ENCODE peak calls at places on chromosomes 11 and 22, in five cellular contexts. One of them, this sample, is unnamed.

GRCh38 chr22:17381237-17381913 is 12.1 kb downstream of the CECR2 start:
- DNase-seq in AG04450: no peak
- DNase-seq in fibroblast of lung: no peak
- DNase-seq in neural progenitor cell: peak
- DNase-seq in PC-3: peak
- DNase-seq in this sample: no peak

GRCh38 chr22:24183321-24184031 is 2.2 kb downstream of the SUSD2 start:
- DNase-seq in AG04450: no peak
- DNase-seq in fibroblast of lung: no peak
- DNase-seq in neural progenitor cell: no peak
- DNase-seq in PC-3: no peak
- DNase-seq in this sample: peak

GRCh38 chr22:46881373-46882118 is 119.1 kb downstream of the TBC1D22A start:
- DNase-seq in AG04450: no peak
- DNase-seq in fibroblast of lung: peak
- DNase-seq in neural progenitor cell: no peak
- DNase-seq in PC-3: peak
- DNase-seq in this sample: no peak

GRCh38 chr22:36144886-36145541 is 15.5 kb downstream of the APOL3 start:
- DNase-seq in AG04450: peak
- DNase-seq in fibroblast of lung: peak
- DNase-seq in neural progenitor cell: peak
- DNase-seq in PC-3: peak
- DNase-seq in this sample: peak

GRCh38 chr22:11627798-11628650 is 3900.0 kb upstream of the OR11H1 start:
- DNase-seq in AG04450: no peak
- DNase-seq in fibroblast of lung: no peak
- DNase-seq in neural progenitor cell: no peak
- DNase-seq in PC-3: no peak
- DNase-seq in this sample: no peak

GRCh38 chr11:37442576-37442975 is 844.5 kb upstream of the RAG2 start:
- DNase-seq in AG04450: no peak
- DNase-seq in fibroblast of lung: no peak
- DNase-seq in neural progenitor cell: no peak
- DNase-seq in PC-3: no peak
- DNase-seq in this sample: no peak

GRCh38 chr11:19966435-19966834 is 193.8 kb downstream of the DBX1 start:
- DNase-seq in AG04450: no peak
- DNase-seq in fibroblast of lung: no peak
- DNase-seq in neural progenitor cell: no peak
- DNase-seq in PC-3: no peak
- DNase-seq in this sample: no peak

GRCh38 chr22:41619979-41620645 is 731 bp downstream of the DESI1 start:
- DNase-seq in AG04450: no peak
- DNase-seq in fibroblast of lung: no peak
- DNase-seq in neural progenitor cell: peak
- DNase-seq in PC-3: peak
- DNase-seq in this sample: peak

GRCh38 chr11:1879941-1880720 is 11.6 kb downstream of the PRR33 start:
- DNase-seq in AG04450: no peak
- DNase-seq in fibroblast of lung: peak
- DNase-seq in neural progenitor cell: no peak
- DNase-seq in PC-3: no peak
- DNase-seq in this sample: peak

GRCh38 chr11:67082071-67082791 is 25.6 kb downstream of the RHOD start:
- DNase-seq in AG04450: no peak
- DNase-seq in fibroblast of lung: peak
- DNase-seq in neural progenitor cell: peak
- DNase-seq in PC-3: no peak
- DNase-seq in this sample: no peak

GRCh38 chr22:34858026-34858425 is 207.9 kb upstream of the ISX start:
- DNase-seq in AG04450: no peak
- DNase-seq in fibroblast of lung: no peak
- DNase-seq in neural progenitor cell: no peak
- DNase-seq in PC-3: no peak
- DNase-seq in this sample: no peak

GRCh38 chr11:15565846-15566245 is 451.1 kb downstream of the INSC start:
- DNase-seq in AG04450: no peak
- DNase-seq in fibroblast of lung: no peak
- DNase-seq in neural progenitor cell: peak
- DNase-seq in PC-3: no peak
- DNase-seq in this sample: no peak

GRCh38 chr11:119081682-119082081 is 3.0 kb upstream of the HMBS start:
- DNase-seq in AG04450: no peak
- DNase-seq in fibroblast of lung: no peak
- DNase-seq in neural progenitor cell: no peak
- DNase-seq in PC-3: no peak
- DNase-seq in this sample: no peak
- H3K27ac ChIP-seq in AG04450: no peak
- H3K27ac ChIP-seq in fibroblast of lung: no peak
- H3K27ac ChIP-seq in neural progenitor cell: no peak
- H3K27ac ChIP-seq in PC-3: no peak
- H3K27ac ChIP-seq in this sample: no peak

GRCh38 chr11:122882809-122883681 is 486 bp downstream of the JHY start:
- DNase-seq in AG04450: no peak
- DNase-seq in fibroblast of lung: no peak
- DNase-seq in neural progenitor cell: peak
- DNase-seq in PC-3: peak
- DNase-seq in this sample: peak
- H3K4me3 ChIP-seq in AG04450: peak
- H3K4me3 ChIP-seq in fibroblast of lung: peak
- H3K4me3 ChIP-seq in neural progenitor cell: peak
- H3K4me3 ChIP-seq in PC-3: peak
- H3K4me3 ChIP-seq in this sample: peak

DNA sequence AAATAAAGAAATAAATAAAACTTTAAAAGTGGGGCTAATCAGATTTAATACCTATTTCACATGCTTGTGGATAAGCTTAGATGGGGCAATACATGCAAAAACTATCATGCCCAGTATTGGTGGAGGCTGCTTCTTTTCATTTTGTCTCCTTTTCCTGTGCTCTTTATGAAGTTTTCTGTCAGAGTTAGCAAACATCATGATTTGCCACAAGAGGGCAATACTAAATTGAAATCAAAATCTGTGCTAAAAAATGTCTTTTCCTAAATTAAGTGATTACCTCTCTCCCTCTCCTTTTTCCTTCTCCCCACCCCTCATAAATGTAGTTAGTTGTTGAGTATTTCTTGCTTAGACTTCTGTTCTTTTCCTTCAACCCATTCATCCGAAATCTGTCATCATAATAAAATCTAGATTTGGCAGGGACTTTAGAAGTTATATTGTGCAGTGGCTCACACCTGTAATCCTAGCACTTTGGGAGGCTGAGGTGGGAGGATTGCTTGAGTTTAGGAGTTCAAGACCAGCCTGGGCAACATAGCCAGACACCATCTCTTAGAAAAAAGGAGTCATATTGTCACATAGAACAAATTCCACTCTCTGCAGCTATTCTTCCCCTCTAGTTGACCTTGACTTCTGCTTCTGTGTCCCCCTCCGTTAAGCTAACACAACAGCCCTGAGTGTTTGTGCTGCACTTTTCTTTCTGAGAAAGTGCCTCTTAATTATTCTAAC is 4.7 kb upstream of the ARHGAP42 start:
- DNase-seq in AG04450: no peak
- DNase-seq in fibroblast of lung: peak
- DNase-seq in neural progenitor cell: no peak
- DNase-seq in PC-3: peak
- DNase-seq in this sample: no peak
- TF ChIP-seq CTCF in AG04450: peak
- TF ChIP-seq CTCF in fibroblast of lung: peak
- TF ChIP-seq CTCF in neural progenitor cell: peak
- TF ChIP-seq CTCF in PC-3: peak
- TF ChIP-seq CTCF in this sample: peak

DNA sequence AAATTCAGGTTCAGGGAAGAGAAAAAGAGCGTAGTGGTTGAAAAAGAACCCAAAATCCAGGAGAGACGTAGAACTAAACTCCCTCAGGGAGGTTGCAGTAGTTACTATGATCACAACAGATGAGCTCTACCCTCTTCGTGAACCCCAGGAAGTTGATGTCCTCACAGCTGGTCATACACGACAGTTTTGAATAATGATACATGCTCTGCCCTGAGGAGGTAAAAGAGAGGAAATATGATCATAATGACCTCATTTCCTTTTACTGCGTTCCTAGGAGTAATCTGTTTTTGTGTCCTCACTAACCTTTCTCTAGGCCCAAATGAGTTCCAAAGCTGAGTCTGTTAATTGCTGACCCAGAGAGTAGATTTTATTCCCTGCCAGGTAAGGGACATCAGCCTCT is 1.3 kb downstream of the PATE2 start:
- DNase-seq in AG04450: no peak
- DNase-seq in fibroblast of lung: no peak
- DNase-seq in neural progenitor cell: no peak
- DNase-seq in PC-3: peak
- DNase-seq in this sample: no peak
- H3K27ac ChIP-seq in AG04450: no peak
- H3K27ac ChIP-seq in fibroblast of lung: no peak
- H3K27ac ChIP-seq in neural progenitor cell: no peak
- H3K27ac ChIP-seq in PC-3: no peak
- H3K27ac ChIP-seq in this sample: no peak

GRCh38 chr11:73217810-73218105 is 323 bp upstream of the P2RY2 start:
- DNase-seq in AG04450: no peak
- DNase-seq in fibroblast of lung: no peak
- DNase-seq in neural progenitor cell: no peak
- DNase-seq in PC-3: no peak
- DNase-seq in this sample: no peak
- H3K4me3 ChIP-seq in AG04450: peak
- H3K4me3 ChIP-seq in fibroblast of lung: no peak
- H3K4me3 ChIP-seq in neural progenitor cell: peak
- H3K4me3 ChIP-seq in PC-3: peak
- H3K4me3 ChIP-seq in this sample: peak

GRCh38 chr11:114291847-114292680 is 4.1 kb upstream of the NNMT start:
- DNase-seq in AG04450: no peak
- DNase-seq in fibroblast of lung: peak
- DNase-seq in neural progenitor cell: no peak
- DNase-seq in PC-3: peak
- DNase-seq in this sample: no peak
- TF ChIP-seq CTCF in AG04450: no peak
- TF ChIP-seq CTCF in fibroblast of lung: no peak
- TF ChIP-seq CTCF in neural progenitor cell: no peak
- TF ChIP-seq CTCF in PC-3: no peak
- TF ChIP-seq CTCF in this sample: no peak

GRCh38 chr11:12377824-12378593 is 638 bp downstream of the PARVA start:
- DNase-seq in AG04450: no peak
- DNase-seq in fibroblast of lung: peak
- DNase-seq in neural progenitor cell: peak
- DNase-seq in PC-3: peak
- DNase-seq in this sample: peak
- H3K27ac ChIP-seq in AG04450: peak
- H3K27ac ChIP-seq in fibroblast of lung: peak
- H3K27ac ChIP-seq in neural progenitor cell: peak
- H3K27ac ChIP-seq in PC-3: peak
- H3K27ac ChIP-seq in this sample: peak

DNA sequence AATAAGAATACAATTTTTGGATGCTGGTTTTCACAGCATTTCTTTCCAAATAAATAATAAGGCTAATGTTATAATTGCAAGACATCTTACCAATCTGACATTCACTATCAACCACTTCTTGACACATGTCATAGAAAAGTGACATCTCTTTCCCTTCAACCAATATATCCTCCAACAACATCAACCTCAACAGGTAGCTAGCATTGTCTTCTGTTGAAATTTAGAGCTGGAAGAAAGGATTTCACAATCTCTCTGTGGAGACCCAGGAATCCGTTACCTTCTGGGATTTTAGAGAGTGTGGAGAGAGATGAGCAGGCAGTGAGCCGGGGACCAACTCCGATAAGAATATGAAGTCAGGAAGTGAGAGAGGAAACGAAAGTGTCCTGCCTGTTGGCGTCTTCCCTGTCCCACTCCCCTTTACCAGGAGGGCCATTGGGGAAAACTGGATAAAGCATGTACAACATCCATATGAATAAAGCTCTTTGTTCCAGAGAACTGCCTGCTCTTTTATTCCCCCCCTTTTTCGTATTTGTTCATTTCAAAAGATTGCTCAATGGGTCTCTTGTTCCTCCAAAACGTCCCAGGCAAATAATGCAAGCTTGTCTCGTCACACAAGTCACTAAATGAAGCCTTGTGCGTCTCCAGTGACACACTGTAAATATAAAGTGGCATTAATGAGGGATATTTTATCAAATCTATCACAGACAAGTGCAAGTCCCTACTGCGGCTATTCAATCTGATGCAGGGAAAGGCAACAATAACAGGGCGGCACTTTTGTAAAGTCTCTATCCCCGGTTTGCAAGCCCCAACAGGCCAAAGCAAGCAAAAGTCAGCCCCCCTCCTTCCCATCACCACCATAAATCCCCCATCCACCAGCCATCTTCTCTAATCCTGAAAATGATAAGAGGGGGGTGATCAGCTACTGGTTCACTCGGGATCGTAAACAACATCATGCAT is 3.4 kb downstream of the CADM1 start:
- DNase-seq in AG04450: no peak
- DNase-seq in fibroblast of lung: no peak
- DNase-seq in neural progenitor cell: peak
- DNase-seq in PC-3: no peak
- DNase-seq in this sample: no peak
- H3K4me3 ChIP-seq in AG04450: no peak
- H3K4me3 ChIP-seq in fibroblast of lung: no peak
- H3K4me3 ChIP-seq in neural progenitor cell: peak
- H3K4me3 ChIP-seq in PC-3: no peak
- H3K4me3 ChIP-seq in this sample: peak

This sample was measured in lower lobe of right lung.